ENCODE peak calls at places on chromosomes 4 and X, in five cellular contexts. E is B cell, O is astrocyte of the spinal cord, D is nephron progenitor cell, C is cardiac muscle cell. I is an unnamed sample.

GRCh38 chr4:107156443-107156842 is 120.3 kb upstream of the DKK2 start:
- DNase-seq in D (no peak), E (no peak), O (no peak), C (no peak), I (no peak)

GRCh38 chr4:120709986-120710385 is 212.5 kb downstream of the PRDM5 start:
- DNase-seq in C (peak; percentile 56), E (no peak), D (no peak), O (peak; percentile 17), I (no peak)

GRCh38 chrX:38468758-38469157 is 92.6 kb upstream of the TSPAN7 start:
- DNase-seq in D (no peak), E (no peak), O (no peak), C (no peak), I (no peak)

GRCh38 chr4:13159041-13159620 is 325.0 kb downstream of the RAB28 start:
- DNase-seq in C (no peak), O (no peak), D (no peak), E (no peak), I (no peak)

GRCh38 chr4:83552924-83553323 is 17.0 kb downstream of the GPAT3 start:
- DNase-seq in O (peak; percentile 75), C (peak; percentile 46), D (no peak), E (no peak), I (no peak)

GRCh38 chr4:176791591-176792347 is 953 bp downstream of the VEGFC start:
- DNase-seq in E (no peak), D (peak; percentile 61), C (peak; percentile 58), O (peak; percentile 67), I (no peak)

GRCh38 chr4:122700178-122700725 is 32.3 kb upstream of the BBS12 start:
- DNase-seq in O (peak; percentile 58), C (peak; percentile 87), D (no peak), E (no peak), I (no peak)

GRCh38 chr4:113260671-113261070 is 211.2 kb downstream of the ANK2 start:
- DNase-seq in O (no peak), C (no peak), D (no peak), E (no peak), I (no peak)

GRCh38 chr4:7426525-7427171 is 8.1 kb downstream of the PSAPL1 start:
- DNase-seq in C (no peak), E (no peak), D (no peak), O (no peak), I (peak; percentile 6)

GRCh38 chrX:130793966-130794365 is 109.0 kb downstream of the ENOX2 start:
- DNase-seq in O (no peak), D (no peak), C (no peak), E (no peak), I (no peak)

GRCh38 chrX:20067709-20068315 is 48.9 kb downstream of the MAP7D2 start:
- DNase-seq in O (peak; percentile 87), E (no peak), D (peak; percentile 8), C (peak; percentile 86), I (no peak)

GRCh38 chrX:16096131-16096530 is 27.2 kb upstream of the GRPR start:
- DNase-seq in O (no peak), D (peak; percentile 36), E (no peak), C (no peak), I (no peak)

GRCh38 chr4:7032591-7032990 is 10.6 kb upstream of the TADA2B start:
- DNase-seq in O (no peak), D (no peak), E (no peak), C (no peak), I (no peak)

GRCh38 chrX:140502491-140503229 is 2.2 kb downstream of the SOX3 start:
- DNase-seq in O (peak; percentile 1), E (no peak), C (no peak), D (no peak), I (no peak)

GRCh38 chr4:26288308-26288982 is 32.4 kb upstream of the RBPJ start:
- DNase-seq in E (no peak), C (peak; percentile 21), D (no peak), O (peak; percentile 64), I (no peak)

GRCh38 chr4:183876268-183876934 is 28.7 kb upstream of the STOX2 start:
- DNase-seq in O (peak; percentile 87), C (peak; percentile 93), D (no peak), E (no peak), I (no peak)

GRCh38 chrX:75649829-75650228 is 127.0 kb upstream of the ZDHHC15 start:
- DNase-seq in C (no peak), O (no peak), E (no peak), D (no peak), I (no peak)

GRCh38 chrX:16664059-16664458 is 14.1 kb downstream of the S100G start:
- DNase-seq in D (no peak), O (peak; percentile 40), C (no peak), E (no peak), I (no peak)

GRCh38 chr4:130110189-130110588 is 1014.2 kb downstream of the C4orf33 start:
- DNase-seq in E (no peak), O (no peak), D (no peak), C (no peak), I (no peak)

GRCh38 chrX:112211459-112211858 is 128.9 kb upstream of the TRPC5 start:
- DNase-seq in O (peak; percentile 13), D (no peak), E (no peak), C (no peak), I (no peak)

GRCh38 chr4:66059131-66059530 is 388.8 kb upstream of the EPHA5 start:
- DNase-seq in D (no peak), E (no peak), C (no peak), O (no peak), I (no peak)

GRCh38 chrX:153639177-153640044 is 7.6 kb upstream of the DUSP9 start:
- DNase-seq in D (no peak), O (no peak), E (no peak), C (no peak), I (no peak)

GRCh38 chr4:105276361-105276760 is 129.7 kb downstream of the TET2 start:
- DNase-seq in O (no peak), E (no peak), D (no peak), C (no peak), I (no peak)

GRCh38 chrX:74925210-74926088 is at the start of gene NEXMIF:
- DNase-seq in C (peak; percentile 23), O (no peak), E (no peak), D (peak; percentile 61), I (peak; percentile 22)

GRCh38 chr4:7194251-7195137 is 2.2 kb downstream of the SORCS2 start:
- DNase-seq in O (no peak), C (peak; percentile 34), D (peak; percentile 60), E (peak; percentile 20), I (peak; percentile 66)

GRCh38 chrX:18873189-18873791 is 110.6 kb downstream of the PHKA2 start:
- DNase-seq in O (peak; percentile 78), C (peak; percentile 72), E (no peak), D (no peak), I (no peak)

DNA sequence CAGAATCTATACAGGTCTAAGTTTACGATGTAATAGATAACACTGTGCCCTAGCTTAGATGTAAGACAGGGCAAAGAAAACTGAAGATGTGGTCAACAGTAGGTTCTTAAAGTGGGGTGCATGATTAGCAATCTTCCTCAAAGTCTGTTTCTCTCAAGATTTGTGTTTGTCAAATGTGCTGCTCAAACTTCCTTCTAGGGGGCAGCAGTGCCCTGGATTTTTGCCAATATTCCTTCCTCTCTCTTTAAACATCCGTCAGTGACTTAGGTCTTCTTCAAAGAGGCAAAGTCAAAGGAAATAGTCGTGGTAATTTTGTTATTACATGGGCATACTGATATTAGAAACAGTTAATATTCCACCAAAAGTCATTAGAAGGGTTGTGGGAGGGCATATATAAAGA is 4.2 kb upstream of the PDHA2 start:
- DNase-seq in O (no peak), C (peak; percentile 3), D (peak; percentile 33), E (no peak), I (no peak)
- TF ChIP-seq CTCF in O (no peak), C (peak; percentile 17), D (peak; percentile 53), E (no peak), I (peak; percentile 5)

GRCh38 chr4:115790812-115791211 is 677.4 kb upstream of the NDST4 start:
- DNase-seq in C (no peak), O (no peak), D (no peak), E (no peak), I (no peak)
- TF ChIP-seq CTCF in C (no peak), O (no peak), D (peak; percentile 16), E (no peak), I (no peak)

DNA sequence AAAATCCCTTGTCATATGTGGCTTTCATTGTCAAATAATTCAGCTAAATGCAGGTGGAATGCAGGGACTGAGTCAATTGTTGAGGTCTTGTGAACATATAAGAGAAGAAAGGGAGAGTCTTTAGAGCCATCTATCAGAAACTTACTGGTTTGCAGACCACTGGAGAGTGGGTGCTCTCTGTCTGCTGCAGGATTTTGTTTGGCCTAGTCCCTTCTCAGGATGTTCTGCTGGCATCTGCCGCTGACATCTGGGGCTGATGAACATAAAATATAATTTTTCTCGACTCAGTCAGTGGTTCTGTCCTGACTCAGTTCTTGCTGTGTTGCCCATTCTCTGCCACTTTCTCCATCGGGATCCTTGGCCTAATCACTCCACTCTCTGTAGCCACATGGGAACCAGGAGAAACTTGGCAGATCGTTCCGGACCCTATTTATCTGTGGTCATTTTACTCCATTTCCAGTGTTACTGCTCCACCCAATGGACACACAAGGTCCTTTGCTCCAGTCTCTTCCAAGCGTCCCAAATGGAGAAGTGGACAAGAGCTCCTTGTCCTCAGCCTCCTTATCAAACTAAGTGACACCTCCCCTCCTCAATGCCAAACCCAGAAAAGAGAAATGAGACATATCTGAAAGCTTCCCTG is 436.2 kb downstream of the FAT4 start:
- DNase-seq in E (no peak), D (no peak), O (peak; percentile 63), C (peak; percentile 85), I (no peak)
- TF ChIP-seq CTCF in E (no peak), D (no peak), O (peak; percentile 59), C (peak; percentile 58), I (peak; percentile 31)

GRCh38 chr4:170089743-170090666 is at the start of gene AADAT:
- DNase-seq in C (peak; percentile 82), O (peak; percentile 71), E (no peak), D (peak; percentile 90), I (peak; percentile 66)
- TF ChIP-seq CTCF in C (peak; percentile 76), O (peak; percentile 69), E (no peak), D (peak; percentile 73), I (peak; percentile 62)

DNA sequence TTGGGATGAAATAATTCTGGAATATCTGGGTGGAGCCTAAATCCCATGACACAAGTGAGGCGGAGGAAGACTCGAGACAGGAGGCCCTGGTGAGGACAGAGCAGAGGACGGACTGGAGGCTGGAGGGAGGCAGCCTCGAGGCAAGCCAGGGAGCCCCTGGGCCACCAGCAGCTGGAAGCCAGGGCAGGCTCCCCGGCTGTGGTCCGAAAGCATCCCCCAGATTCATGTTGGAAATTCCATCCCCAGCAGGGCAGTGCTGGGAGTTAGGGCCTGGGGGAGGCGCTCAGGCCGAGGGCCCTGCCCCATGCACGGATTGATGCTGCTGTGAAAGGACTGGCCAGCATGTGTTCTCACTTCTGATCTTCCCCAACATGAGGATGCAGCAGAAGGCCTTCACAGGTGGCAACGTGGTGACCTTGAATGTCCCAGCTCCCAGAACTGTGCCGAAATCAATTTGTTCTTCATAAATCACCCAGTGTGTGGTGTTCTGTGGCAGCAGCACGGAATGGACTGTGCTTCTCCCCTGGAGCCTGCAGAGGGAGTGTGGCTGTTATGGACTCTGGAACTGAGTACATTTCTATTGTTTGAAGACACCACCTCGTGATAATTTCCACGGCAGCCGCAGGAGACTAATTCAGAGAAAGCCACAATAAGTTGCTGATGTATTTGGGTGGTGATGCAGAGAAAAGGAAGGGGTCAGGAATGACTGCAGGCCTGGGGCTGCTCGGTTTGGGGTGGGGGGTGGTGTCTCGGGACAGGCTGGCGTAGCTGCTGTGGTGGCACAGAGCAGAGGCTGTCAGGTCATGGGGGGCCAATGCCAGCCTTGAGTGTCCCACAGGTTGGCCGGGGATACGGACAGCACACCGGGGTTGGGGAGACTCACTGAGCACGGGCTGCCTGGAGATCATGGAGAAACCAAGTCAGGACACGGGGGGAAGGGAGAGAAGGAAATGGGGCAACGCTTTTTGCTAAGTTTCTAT is 56.9 kb downstream of the PCGF3 start:
- DNase-seq in O (peak; percentile 43), C (peak; percentile 36), D (no peak), E (no peak), I (no peak)
- TF ChIP-seq CTCF in O (peak; percentile 64), C (peak; percentile 25), D (no peak), E (no peak), I (peak; percentile 13)